ENCODE peak calls at places on chromosomes 7 and 10, in seven cellular contexts. K, W, E, M, Z, V and P are unnamed samples.

GRCh38 chr10:33279791-33280190 is 54.7 kb downstream of the NRP1 start:
- DNase-seq in K (no peak), W (no peak), E (peak), M (no peak), Z (no peak), V (no peak), P (no peak)

GRCh38 chr10:99888623-99889022 is 106.2 kb downstream of the ABCC2 start:
- DNase-seq in K (no peak), W (peak), E (peak), M (no peak), Z (no peak), V (no peak), P (no peak)

GRCh38 chr7:19834566-19834965 is 61.1 kb upstream of the TMEM196 start:
- DNase-seq in K (no peak), W (no peak), E (no peak), M (no peak), Z (peak), V (no peak), P (no peak)

GRCh38 chr7:134827889-134828288 is 48.5 kb downstream of the CALD1 start:
- DNase-seq in K (no peak), W (no peak), E (peak), M (no peak), Z (no peak), V (no peak), P (no peak)

GRCh38 chr7:135914346-135914745 is 62.8 kb downstream of the MTPN start:
- DNase-seq in K (no peak), W (no peak), E (no peak), M (no peak), Z (no peak), V (no peak), P (no peak)

GRCh38 chr10:114471906-114472873 is 67.9 kb upstream of the AFAP1L2 start:
- DNase-seq in K (no peak), W (no peak), E (no peak), M (peak), Z (no peak), V (peak), P (no peak)

GRCh38 chr7:2473496-2474180 is 2.6 kb downstream of the GRIFIN start:
- DNase-seq in K (no peak), W (no peak), E (no peak), M (no peak), Z (no peak), V (no peak), P (no peak)

GRCh38 chr10:125534515-125534914 is 148.4 kb downstream of the TEX36 start:
- DNase-seq in K (no peak), W (no peak), E (no peak), M (no peak), Z (no peak), V (no peak), P (no peak)

GRCh38 chr7:102891693-102892261 is 21.0 kb upstream of the LRRC17 start:
- DNase-seq in K (no peak), W (peak), E (peak), M (no peak), Z (peak), V (no peak), P (no peak)

GRCh38 chr7:33050425-33051318 is 11.9 kb downstream of the NT5C3A start:
- DNase-seq in K (no peak), W (no peak), E (peak), M (peak), Z (peak), V (no peak), P (peak)

GRCh38 chr7:77450054-77450453 is 33.9 kb upstream of the GSAP start:
- DNase-seq in K (no peak), W (peak), E (no peak), M (no peak), Z (no peak), V (no peak), P (no peak)

GRCh38 chr7:134327896-134328295 is 11.2 kb upstream of the SLC35B4 start:
- DNase-seq in K (no peak), W (peak), E (peak), M (peak), Z (no peak), V (peak), P (peak)

GRCh38 chr7:140485463-140486265 is 6.4 kb upstream of the MKRN1 start:
- DNase-seq in K (no peak), W (no peak), E (no peak), M (peak), Z (no peak), V (no peak), P (no peak)

GRCh38 chr10:73647211-73647874 is 6.1 kb upstream of the MYOZ1 start:
- DNase-seq in K (peak), W (peak), E (peak), M (peak), Z (no peak), V (peak), P (peak)

DNA sequence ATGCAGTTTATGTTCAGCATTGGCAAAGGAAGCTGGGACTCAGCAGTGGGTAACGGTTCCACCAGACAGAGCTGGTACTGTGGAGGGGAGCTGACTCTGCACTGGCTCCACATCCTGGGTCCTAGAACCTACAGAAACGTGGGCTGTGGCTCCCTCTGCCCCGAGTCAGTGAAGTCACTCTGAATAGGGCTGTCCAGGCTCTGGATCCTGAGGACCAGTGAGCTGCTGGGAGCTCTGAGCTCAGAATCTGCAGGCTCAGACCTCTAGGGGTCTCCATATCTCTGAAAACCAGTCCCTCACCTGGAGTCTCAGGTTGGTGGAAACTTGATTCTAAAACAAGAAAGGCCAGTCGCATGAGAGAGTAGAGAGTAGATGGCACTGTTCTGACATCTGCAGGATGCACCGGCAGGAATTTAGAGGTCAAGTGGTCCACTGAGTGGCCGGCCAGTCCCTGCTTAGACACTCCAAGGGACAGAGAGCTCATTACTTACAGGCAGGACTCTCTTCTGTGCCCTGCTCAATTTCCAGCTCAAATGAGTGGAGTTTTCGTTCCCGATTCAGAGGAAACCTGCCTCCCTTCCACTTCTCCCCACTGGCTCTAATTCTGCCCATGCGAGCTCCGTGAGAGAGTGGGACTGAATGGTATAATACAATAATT is 18.6 kb downstream of the NPFFR1 start:
- DNase-seq in K (no peak), W (no peak), E (no peak), M (no peak), Z (peak), V (no peak), P (peak)
- TF ChIP-seq CTCF in K (no peak), W (no peak), E (no peak), M (no peak), Z (no peak), V (no peak), P (peak)

DNA sequence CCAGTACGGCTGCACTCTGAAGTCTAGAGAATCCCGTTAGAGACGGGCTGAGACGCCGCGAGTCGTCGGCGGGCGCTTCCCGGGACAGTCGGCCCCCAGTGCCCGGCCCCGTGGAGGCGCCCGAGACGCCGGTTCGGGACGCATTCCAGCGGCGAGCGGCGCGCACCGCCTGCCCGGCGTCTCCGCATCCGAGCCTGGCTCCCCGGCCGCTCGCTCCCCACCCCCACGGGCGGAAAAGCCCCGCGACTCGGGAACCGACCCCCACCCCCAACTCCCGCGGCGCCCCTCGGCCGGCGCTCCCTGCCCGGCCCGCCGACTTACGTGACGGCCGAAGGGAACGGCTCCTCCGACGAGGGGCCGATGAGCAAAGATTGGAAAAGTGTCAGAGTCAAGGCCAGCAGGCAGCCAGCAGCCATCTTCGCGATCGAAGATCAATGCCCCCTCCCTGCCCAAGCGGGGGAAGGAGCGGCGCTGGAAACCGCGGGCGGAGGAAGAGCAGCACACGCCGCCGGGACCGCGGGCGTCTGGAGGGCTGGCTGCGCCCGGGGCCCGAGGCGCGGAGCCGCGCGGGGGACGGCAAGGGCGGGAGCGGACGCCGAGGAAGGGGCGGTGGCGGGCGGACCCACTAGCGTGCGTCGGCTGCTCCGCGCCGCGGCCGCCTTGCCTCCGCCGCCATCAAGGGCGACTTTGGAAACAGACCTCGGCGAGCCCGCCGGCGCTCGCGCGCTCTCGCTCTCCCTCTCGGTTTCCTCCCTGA is at the start of gene CACNA2D1:
- DNase-seq in K (no peak), W (peak), E (peak), M (peak), Z (peak), V (peak), P (peak)
- TF ChIP-seq CTCF in K (no peak), W (no peak), E (no peak), M (no peak), Z (no peak), V (no peak), P (no peak)

DNA sequence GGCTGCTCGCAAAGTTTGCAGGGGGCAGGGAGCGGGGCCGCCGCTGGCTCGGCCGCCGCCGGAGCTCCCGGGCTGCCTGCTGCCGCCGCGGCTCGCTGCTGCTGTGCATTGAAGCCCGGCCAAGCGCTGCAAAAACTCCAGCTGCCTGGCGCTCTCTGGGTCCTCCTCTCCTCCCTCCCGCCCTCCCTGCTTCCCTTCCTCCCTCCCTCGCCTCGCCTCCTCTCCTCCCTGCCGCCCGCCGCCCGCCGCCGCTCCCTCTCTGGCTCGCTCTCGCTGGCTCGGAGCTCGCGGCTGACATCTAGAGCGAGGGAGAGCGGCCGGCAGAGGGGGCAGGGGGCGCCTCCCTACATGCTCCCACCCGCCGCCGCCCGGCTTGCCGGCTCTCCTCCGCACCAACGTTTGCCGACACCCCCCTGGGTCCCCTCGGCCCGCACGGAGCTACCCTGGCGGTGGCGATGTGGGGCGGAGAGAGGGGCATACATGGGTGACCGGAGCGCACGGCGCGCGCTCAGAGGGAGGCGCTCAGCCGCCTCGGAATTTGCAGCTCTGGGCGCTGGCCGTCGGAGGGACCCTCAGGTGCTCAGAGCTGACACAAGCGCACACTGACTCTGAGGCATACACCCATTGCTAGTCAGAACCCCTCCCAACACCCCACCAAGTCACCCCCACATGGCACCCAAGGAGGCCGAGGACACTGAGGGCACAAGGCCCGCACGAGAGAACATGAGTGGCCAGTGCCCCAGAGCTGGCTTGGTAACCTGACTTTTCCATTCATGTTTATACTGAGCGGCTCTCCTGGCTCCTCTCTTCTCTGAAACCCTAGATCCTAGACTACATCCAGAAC is 1.2 kb upstream of the PLXNA4 start:
- DNase-seq in K (peak), W (peak), E (peak), M (peak), Z (peak), V (peak), P (peak)
- TF ChIP-seq CTCF in K (no peak), W (peak), E (no peak), M (no peak), Z (no peak), V (no peak), P (no peak)

DNA sequence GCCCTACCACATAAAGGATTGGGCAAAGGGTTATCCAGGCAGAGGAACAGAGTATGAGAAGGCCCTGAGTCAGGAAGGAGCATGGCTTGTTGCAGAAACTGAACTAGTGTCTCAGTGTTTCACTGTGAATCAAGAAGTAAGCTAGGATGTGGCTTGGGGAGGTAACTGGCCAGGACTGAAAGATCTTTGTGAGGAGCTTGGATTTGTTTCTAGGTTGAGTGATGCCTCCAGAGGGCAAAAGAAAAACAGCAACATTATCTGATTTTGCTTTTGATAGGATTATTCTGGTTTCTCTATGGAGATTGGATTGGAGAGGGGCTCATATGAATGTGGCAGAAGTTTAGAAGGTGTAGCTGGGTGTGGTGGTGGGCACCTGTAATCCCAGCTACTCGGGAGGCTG is 137.9 kb upstream of the HDAC9 start:
- DNase-seq in K (no peak), W (no peak), E (peak), M (no peak), Z (peak), V (no peak), P (peak)
- TF ChIP-seq CTCF in K (no peak), W (peak), E (peak), M (no peak), Z (peak), V (peak), P (peak)

GRCh38 chr7:22587322-22587721 is 87.3 kb upstream of the STEAP1B start:
- DNase-seq in K (no peak), W (no peak), E (peak), M (no peak), Z (no peak), V (no peak), P (no peak)

GRCh38 chr7:22588396-22588795 is 88.4 kb upstream of the STEAP1B start:
- DNase-seq in K (no peak), W (no peak), E (no peak), M (no peak), Z (no peak), V (no peak), P (no peak)

GRCh38 chr7:22584179-22584578 is 84.2 kb upstream of the STEAP1B start:
- DNase-seq in K (no peak), W (no peak), E (no peak), M (no peak), Z (no peak), V (no peak), P (peak)

GRCh38 chr7:22586101-22586805 is 86.3 kb upstream of the STEAP1B start:
- DNase-seq in K (no peak), W (no peak), E (no peak), M (no peak), Z (no peak), V (no peak), P (no peak)

DNA sequence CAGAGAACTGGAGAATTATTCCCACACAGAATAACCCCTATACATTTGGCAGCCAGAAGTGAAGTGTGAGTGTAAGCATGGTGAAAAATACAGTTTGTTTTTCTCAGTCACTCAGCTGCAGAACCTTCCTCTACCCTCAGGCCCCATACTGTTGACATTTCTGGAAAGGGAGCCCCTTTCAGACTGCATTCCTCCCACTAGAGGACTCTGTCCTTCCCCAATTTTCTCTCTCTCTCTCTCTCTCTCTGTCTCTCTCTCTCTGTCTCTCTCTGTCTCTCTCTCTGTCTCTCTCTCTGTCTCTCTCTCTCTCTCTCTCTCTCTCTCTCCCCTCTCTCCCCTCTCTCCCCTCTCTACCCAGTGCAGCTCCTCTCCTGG is 86.8 kb upstream of the STEAP1B start:
- DNase-seq in K (no peak), W (no peak), E (peak), M (no peak), Z (no peak), V (no peak), P (no peak)
- TF ChIP-seq CTCF in K (no peak), W (peak), E (peak), M (no peak), Z (no peak), V (no peak), P (no peak)

GRCh38 chr7:142749218-142749993 is at the start of gene PRSS1:
- DNase-seq in K (no peak), W (no peak), E (no peak), M (no peak), Z (no peak), V (no peak), P (no peak)
- TF ChIP-seq CTCF in K (no peak), W (no peak), E (no peak), M (no peak), Z (no peak), V (no peak), P (no peak)

GRCh38 chr10:132457328-132458070 is 60.5 kb downstream of the PWWP2B start:
- DNase-seq in K (no peak), W (no peak), E (no peak), M (no peak), Z (no peak), V (peak), P (no peak)
- TF ChIP-seq CTCF in K (no peak), W (no peak), E (peak), M (no peak), Z (no peak), V (no peak), P (no peak)

DNA sequence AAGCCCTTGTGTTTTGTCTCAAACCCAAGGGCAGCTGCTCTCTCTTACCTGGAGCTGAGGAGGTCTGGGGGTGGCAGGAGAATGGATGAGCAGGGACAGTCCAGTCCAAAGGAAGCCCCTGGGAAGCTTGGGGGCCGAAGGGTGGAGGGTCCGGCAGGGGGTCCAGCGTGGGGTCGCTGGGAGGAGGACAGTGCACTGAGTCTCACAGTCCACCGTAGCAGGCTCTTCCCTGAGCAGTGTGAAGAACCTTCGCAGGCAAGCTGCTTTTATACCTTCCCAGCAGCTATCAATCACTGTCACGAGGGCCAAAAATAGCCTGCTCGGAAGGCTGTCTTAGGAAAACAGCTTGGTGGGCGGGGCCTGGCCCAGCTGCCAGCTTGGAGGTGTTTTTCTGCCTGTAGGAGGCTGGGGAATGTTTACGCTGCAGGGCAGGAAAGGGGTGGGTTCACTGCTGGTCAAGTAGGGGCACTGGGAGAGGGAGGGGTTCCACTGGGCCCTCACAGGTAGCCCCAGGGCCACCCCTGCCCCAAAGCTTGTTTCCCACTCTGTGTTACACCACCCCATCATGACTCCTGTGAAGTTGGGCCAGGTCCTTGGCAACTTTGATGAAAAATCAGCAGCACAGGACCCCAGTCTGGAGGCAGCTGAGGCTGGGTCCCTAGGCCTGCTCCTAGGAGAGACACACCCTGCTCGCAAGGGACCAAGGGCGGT is at the start of gene DEPP1:
- DNase-seq in K (peak), W (peak), E (peak), M (peak), Z (peak), V (peak), P (no peak)
- TF ChIP-seq CTCF in K (peak), W (no peak), E (peak), M (no peak), Z (no peak), V (peak), P (no peak)

GRCh38 chr10:111716032-111716431 is 467.5 kb downstream of the GPAM start:
- DNase-seq in K (no peak), W (no peak), E (no peak), M (no peak), Z (no peak), V (no peak), P (no peak)
- TF ChIP-seq CTCF in K (no peak), W (no peak), E (no peak), M (no peak), Z (no peak), V (no peak), P (no peak)

DNA sequence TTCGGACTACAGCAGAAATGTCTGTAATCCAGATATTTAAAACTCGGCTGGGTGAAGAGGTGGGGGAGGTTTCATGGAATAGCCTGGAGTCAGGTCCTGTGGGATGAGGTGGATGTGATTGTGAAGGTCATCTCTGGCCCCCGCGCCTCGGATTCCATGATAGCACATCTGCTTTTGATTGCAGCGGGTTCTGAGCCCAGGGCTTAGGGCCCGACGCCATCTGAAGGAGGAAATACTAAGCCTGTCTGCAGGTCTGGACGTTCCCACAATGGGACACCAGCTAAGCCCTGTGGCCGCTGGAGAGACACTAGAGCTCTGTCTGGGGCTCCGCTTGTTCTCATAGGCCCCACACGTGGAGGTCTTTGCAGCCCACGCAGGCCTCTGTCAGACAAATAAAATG is 328.7 kb downstream of the CXCL12 start:
- DNase-seq in K (peak), W (no peak), E (peak), M (no peak), Z (no peak), V (no peak), P (no peak)
- TF ChIP-seq CTCF in K (no peak), W (no peak), E (no peak), M (no peak), Z (no peak), V (no peak), P (no peak)